ENCODE peak calls at places on chromosomes 1 and 21, in six cellular contexts. O is SK-N-SH, S is GM12878, F is K562, G is HepG2, L is H1. D is an unnamed sample.

GRCh38 chr1:197363855-197364254 is 95.8 kb downstream of the CRB1 start:
- DNase-seq in G (no peak), O (no peak), L (no peak), F (no peak), S (no peak), D (no peak)

GRCh38 chr1:15354580-15354965 is 55.1 kb upstream of the EFHD2 start:
- DNase-seq in G (no peak), S (no peak), L (no peak), O (no peak), F (no peak), D (no peak)

GRCh38 chr21:19864456-19864855 is 1133.8 kb upstream of the NCAM2 start:
- DNase-seq in L (no peak), S (no peak), O (no peak), F (no peak), G (no peak), D (no peak)

GRCh38 chr1:202349263-202349928 is 897 bp downstream of the PPP1R12B start:
- DNase-seq in O (peak; percentile 72), G (peak; percentile 43), S (no peak), F (peak; percentile 66), L (no peak), D (peak; percentile 35)

GRCh38 chr1:20511518-20512428 is 3.8 kb upstream of the MUL1 start:
- DNase-seq in F (no peak), L (no peak), O (no peak), G (no peak), S (no peak), D (no peak)

GRCh38 chr1:230160957-230161771 is 94.1 kb downstream of the GALNT2 start:
- DNase-seq in G (peak; percentile 51), L (no peak), O (no peak), S (no peak), F (peak; percentile 81), D (no peak)

GRCh38 chr21:31509108-31510017 is 150.1 kb upstream of the SOD1 start:
- DNase-seq in G (peak; percentile 18), F (peak; percentile 83), L (peak; percentile 85), O (no peak), S (peak; percentile 41), D (peak; percentile 1)

GRCh38 chr1:186079084-186079684 is 295.9 kb downstream of the TPR start:
- DNase-seq in L (no peak), O (no peak), S (no peak), F (no peak), G (peak; percentile 1), D (no peak)

GRCh38 chr1:109485001-109485400 is 1.3 kb downstream of the ATXN7L2 start:
- DNase-seq in S (no peak), F (peak; percentile 54), G (no peak), L (no peak), O (no peak), D (no peak)

GRCh38 chr21:37266515-37267221 is 466 bp downstream of the VPS26C start:
- DNase-seq in G (peak; percentile 27), O (peak; percentile 57), F (peak; percentile 42), S (no peak), L (peak; percentile 74), D (peak; percentile 38)

GRCh38 chr1:27416387-27417111 is 24.1 kb downstream of the GPR3 start:
- DNase-seq in O (peak; percentile 45), G (peak; percentile 44), F (peak; percentile 63), L (no peak), S (peak; percentile 70), D (peak; percentile 55)

DNA sequence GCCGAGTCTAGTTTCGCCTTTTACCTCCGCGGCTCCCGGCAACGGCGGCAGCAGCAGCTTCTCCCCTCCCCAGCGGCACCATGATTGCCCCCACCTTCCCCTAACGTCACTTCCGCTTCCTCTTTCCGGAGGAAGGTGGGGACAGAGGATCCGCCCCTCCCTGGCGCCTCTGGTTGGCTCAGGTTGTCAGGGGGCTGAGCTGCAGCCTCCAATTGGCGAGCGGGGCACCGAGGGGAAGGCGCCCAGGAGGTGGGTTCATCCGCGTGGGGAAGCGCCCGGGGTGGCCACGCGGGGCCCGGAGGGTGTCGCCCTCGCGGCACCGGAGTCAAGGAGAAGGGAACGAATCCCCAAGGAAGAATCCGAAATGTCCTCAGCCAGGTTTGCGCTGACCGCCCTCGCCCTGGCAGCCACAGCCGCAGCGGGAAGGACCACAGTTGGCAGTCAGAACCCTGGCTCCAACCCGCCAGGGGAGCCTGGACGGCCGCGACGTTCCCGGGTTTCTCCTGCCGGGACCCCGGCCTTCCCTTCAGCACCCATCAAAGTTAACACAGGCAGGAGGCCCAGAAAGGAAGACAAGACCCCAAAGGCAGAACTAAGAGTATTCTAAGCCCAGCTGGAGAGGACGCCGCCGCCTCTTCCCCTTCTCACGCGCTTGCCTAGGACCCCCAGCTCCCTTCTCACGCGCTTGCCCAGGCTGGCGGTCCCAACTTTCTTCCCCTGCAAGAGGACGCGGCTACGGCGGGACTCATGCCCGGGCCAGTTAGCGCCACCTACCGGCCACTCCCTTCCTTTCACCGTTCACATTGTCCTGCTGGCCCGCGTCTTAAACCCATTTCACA is at the start of gene MTF1:
- DNase-seq in L (peak; percentile 97), S (peak; percentile 84), O (peak; percentile 98), G (peak; percentile 95), F (peak; percentile 100), D (peak; percentile 94)
- TF ChIP-seq CTCF in L (peak; percentile 91), S (peak; percentile 87), O (peak; percentile 90), G (peak; percentile 95), F (peak; percentile 86), D (peak; percentile 70)

GRCh38 chr1:93579891-93580290 is 101.7 kb downstream of the BCAR3 start:
- DNase-seq in L (peak; percentile 39), O (no peak), S (no peak), G (peak; percentile 64), F (no peak), D (no peak)
- H3K27ac ChIP-seq in L (no peak overlapping the region), O (peak overlapping the region; percentile 74), S (no peak overlapping the region), G (peak overlapping the region; percentile 50), F (no peak overlapping the region), D (no peak overlapping the region)

GRCh38 chr1:29279896-29280779 is 43.8 kb downstream of the PTPRU start:
- DNase-seq in O (no peak), G (no peak), F (no peak), L (no peak), S (no peak), D (no peak)
- TF ChIP-seq GABPA in O (no peak), G (no peak), F (no peak), L (no peak), S (no peak), D (no peak)

DNA sequence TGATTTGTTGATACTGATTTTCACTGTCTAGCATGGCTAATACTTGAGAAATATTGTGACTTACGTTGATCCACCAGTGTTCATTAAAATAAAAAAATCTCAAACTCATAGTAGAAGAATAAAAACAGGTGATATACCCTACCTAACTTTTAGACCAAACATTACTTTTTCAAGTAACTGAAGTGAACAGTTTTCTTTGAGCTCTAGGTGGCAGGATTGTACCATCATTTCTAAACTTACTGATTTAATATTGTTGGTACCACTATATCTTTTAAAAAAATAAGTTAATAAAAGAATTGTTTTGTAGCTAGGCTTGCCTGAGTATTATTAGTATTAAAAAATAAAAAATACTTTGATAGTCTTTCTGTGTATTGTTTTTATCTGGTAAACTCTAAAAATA is 21.5 kb downstream of the CDC73 start:
- DNase-seq in O (no peak), F (no peak), S (no peak), L (no peak), G (no peak), D (no peak)
- TF ChIP-seq CTCF in O (peak; percentile 60), F (peak; percentile 33), S (no peak), L (no peak), G (peak; percentile 9), D (no peak)

DNA sequence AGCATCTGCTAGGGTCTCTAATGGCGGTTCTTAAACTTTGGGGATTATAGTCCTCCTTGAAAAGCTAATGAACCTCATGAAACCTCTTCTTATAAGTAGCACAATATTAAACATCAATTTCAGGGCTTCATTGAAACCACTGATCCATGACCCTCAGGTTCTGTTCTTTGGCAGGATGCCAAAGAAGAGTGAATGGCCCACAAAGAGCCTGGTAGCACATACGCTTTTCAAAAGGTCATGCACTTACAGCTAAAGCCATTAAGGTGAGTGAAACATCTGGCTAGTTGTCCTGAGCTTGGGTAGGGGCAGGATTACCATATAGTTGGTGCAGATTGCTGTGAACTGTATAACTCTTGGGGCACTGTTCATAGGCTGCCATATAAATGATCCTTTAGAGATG is 42.3 kb downstream of the MDM4 start:
- DNase-seq in S (no peak), L (peak; percentile 33), O (no peak), G (no peak), F (no peak), D (no peak)
- H3K27ac ChIP-seq in S (no peak overlapping the region), L (no peak overlapping the region), O (no peak overlapping the region), G (no peak overlapping the region), F (no peak overlapping the region), D (no peak overlapping the region)

DNA sequence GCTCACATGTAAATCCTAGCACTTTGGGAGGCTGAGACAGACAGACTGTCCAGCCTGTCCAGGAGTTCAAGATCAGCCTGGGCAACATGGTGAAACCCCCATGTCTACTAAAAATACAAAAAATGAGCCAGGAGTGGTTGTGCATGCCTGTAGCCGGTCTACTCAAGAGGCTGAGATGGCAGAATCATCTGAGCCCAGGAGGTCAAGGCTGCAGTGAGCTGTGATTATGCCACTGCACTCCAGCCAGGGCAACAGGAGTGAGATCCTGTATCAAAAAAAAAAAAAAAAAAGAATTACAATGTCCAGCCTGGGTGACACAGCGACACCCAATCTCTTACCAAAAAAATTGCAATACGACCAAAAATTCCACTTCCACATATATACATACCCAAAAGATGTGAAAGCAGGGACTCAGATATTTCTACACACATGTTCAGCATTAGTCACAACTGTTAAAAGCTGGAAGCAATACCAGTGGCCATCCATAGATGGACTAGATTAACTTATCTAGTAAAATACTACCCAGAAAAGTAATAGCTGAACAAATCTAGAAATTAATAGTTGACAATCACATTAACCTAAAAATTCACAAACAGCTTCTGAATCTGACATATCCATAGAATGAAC is 49.2 kb downstream of the ASH1L start:
- DNase-seq in O (peak; percentile 33), G (no peak), F (no peak), S (no peak), L (no peak), D (no peak)
- TF ChIP-seq GABPA in O (no peak), G (no peak), F (no peak), S (no peak), L (no peak), D (no peak)

GRCh38 chr1:171251741-171252300 is 3.5 kb downstream of the FMO1 start:
- DNase-seq in O (peak; percentile 31), G (peak; percentile 12), S (no peak), L (no peak), F (peak; percentile 50), D (no peak)
- TF ChIP-seq CTCF in O (peak; percentile 67), G (peak; percentile 57), S (peak; percentile 53), L (peak; percentile 59), F (peak; percentile 47), D (peak; percentile 42)

DNA sequence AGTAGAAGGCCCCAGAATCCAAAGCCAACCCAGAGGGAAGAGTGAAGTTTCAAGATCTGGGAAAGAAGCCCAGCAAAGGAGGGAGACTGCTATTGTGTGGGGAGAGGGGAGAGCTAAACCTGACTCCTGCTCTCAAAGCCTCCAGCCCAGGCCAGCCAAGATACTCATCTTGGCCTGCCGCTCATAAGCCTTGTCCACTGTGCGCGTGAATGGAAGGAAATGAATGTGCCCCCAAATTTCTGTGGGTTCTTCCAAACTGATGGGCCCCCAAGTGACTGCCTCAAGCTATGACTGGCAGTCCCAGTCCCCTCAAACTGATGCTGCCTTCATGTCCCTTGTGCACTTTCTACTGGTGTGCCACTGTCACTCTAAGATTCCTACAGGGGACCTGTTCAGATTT is 2.0 kb downstream of the PLXNA2 start:
- DNase-seq in F (no peak), L (no peak), G (no peak), S (no peak), O (no peak), D (no peak)
- H3K27ac ChIP-seq in F (no peak overlapping the region), L (no peak overlapping the region), G (no peak overlapping the region), S (no peak overlapping the region), O (peak overlapping the region; percentile 7), D (no peak overlapping the region)